ENCODE peak calls at places on chromosomes 3 and 15, in six cellular contexts. I is Panc1, H is endodermal cell, U is astrocyte of the cerebellum, O is cardiac muscle cell, D is foreskin fibroblast. S is an unnamed sample.

GRCh38 chr3:193640728-193641127 is 47.7 kb downstream of the OPA1 start:
- DNase-seq in U (no peak), I (no peak), O (no peak), H (no peak), D (peak), S (no peak)

GRCh38 chr3:196772897-196773296 is 33.2 kb downstream of the PAK2 start:
- DNase-seq in D (no peak), O (no peak), H (no peak), I (no peak), U (no peak), S (no peak)

GRCh38 chr3:141644931-141645330 is 93.2 kb upstream of the RNF7 start:
- DNase-seq in U (no peak), O (peak), H (peak), I (peak), D (peak), S (peak)

GRCh38 chr3:51393096-51393495 is 2.0 kb downstream of the RBM15B start:
- DNase-seq in I (no peak), O (no peak), U (no peak), H (no peak), D (no peak), S (no peak)

GRCh38 chr3:42190701-42191442 is 75.1 kb downstream of the CCK start:
- DNase-seq in H (peak), D (peak), O (peak), I (peak), U (peak), S (no peak)

GRCh38 chr3:46880884-46881818 is 3.6 kb downstream of the PTH1R start:
- DNase-seq in H (peak), D (no peak), O (no peak), I (no peak), U (no peak), S (no peak)

GRCh38 chr3:115623414-115623868 is at the start of gene GAP43:
- DNase-seq in O (peak), H (peak), I (no peak), U (peak), D (peak), S (peak)

GRCh38 chr3:15636028-15636709 is 34.6 kb downstream of the BTD start:
- DNase-seq in H (no peak), U (peak), D (peak), O (peak), I (no peak), S (peak)

GRCh38 chr3:50625131-50625878 is 8.4 kb downstream of the MAPKAPK3 start:
- DNase-seq in I (no peak), O (no peak), D (no peak), U (no peak), H (peak), S (no peak)

GRCh38 chr3:181265750-181266333 is 276.3 kb upstream of the DNAJC19 start:
- DNase-seq in D (no peak), I (no peak), H (no peak), O (no peak), U (no peak), S (no peak)

GRCh38 chr15:78768096-78768495 is 43.2 kb downstream of the ADAMTS7 start:
- DNase-seq in U (no peak), H (no peak), I (no peak), O (no peak), D (no peak), S (no peak)

GRCh38 chr15:78772738-78773137 is 38.5 kb downstream of the ADAMTS7 start:
- DNase-seq in H (no peak), I (no peak), O (no peak), D (no peak), U (no peak), S (no peak)

GRCh38 chr15:78766041-78766440 is 45.2 kb downstream of the ADAMTS7 start:
- DNase-seq in D (no peak), O (no peak), U (no peak), I (no peak), H (no peak), S (no peak)

GRCh38 chr15:78767331-78767951 is 43.8 kb downstream of the ADAMTS7 start:
- DNase-seq in I (no peak), D (no peak), O (no peak), U (no peak), H (no peak), S (no peak)

DNA sequence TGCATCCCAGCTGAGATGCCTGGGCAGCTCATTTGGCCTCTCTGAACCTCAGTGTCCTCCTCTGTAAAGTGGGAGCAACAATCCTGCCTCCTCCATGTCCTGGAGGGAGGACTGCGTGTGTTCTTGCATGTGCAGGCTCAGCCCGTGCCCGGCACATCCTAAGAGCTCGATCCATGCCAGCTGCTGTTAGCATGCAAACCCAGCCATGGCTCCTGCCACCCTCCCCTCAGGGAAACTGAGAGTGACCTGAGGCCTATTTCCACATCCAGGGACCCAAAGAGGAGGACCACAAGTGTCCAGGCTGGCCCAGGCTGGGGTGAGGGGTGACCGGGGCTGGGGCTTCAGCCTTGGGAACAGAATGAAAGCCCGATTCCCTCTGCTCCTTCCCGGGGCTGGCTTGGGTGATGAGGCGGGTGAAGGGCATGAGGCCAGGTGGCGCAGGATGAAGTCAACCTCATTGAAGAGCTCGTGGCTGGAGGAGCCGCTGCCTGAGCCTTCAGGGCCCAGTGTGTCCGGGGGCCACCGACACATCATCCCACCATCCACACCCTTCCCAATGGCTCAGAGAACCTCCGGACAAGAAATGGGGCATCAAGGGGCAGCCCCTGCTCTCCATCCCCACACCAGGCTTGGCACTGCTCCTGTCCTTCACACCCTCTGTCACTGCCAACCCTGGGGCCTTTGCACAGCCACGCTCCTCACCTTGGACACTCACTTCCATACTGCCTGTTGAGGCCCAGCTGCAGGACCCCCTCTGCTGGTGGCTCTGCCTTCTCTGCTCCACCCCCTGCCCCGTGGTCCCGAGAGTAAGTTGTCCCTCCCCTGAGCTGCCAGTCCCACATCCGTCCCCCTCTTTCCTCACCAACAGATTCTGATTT is 42.5 kb downstream of the ADAMTS7 start:
- DNase-seq in O (no peak), U (no peak), I (no peak), D (no peak), H (no peak), S (no peak)
- TF ChIP-seq CTCF in O (no peak), U (no peak), I (no peak), D (no peak), H (peak), S (no peak)

GRCh38 chr15:79431636-79432344 is at the start of gene MINAR1:
- DNase-seq in D (peak), I (no peak), H (peak), U (no peak), O (peak), S (no peak)
- H3K4me3 ChIP-seq in D (peak), I (peak), H (peak), U (peak), O (peak), S (peak)

GRCh38 chr3:100047455-100048141 is 66.7 kb downstream of the FILIP1L start:
- DNase-seq in D (peak), U (no peak), O (peak), I (peak), H (no peak), S (peak)
- TF ChIP-seq CTCF in D (no peak), U (no peak), O (no peak), I (no peak), H (no peak), S (no peak)

GRCh38 chr3:58236527-58237237 is 910 bp upstream of the ABHD6 start:
- DNase-seq in D (no peak), O (no peak), I (no peak), H (peak), U (no peak), S (no peak)

GRCh38 chr3:58241321-58242044 is 3.9 kb downstream of the ABHD6 start:
- DNase-seq in D (no peak), H (no peak), I (no peak), U (no peak), O (no peak), S (no peak)

GRCh38 chr3:58237940-58238681 is 519 bp downstream of the ABHD6 start:
- DNase-seq in I (no peak), D (peak), H (peak), O (no peak), U (no peak), S (no peak)

GRCh38 chr3:58237238-58237939 is at the start of gene ABHD6:
- DNase-seq in O (peak), I (no peak), U (no peak), H (peak), D (peak), S (peak)

DNA sequence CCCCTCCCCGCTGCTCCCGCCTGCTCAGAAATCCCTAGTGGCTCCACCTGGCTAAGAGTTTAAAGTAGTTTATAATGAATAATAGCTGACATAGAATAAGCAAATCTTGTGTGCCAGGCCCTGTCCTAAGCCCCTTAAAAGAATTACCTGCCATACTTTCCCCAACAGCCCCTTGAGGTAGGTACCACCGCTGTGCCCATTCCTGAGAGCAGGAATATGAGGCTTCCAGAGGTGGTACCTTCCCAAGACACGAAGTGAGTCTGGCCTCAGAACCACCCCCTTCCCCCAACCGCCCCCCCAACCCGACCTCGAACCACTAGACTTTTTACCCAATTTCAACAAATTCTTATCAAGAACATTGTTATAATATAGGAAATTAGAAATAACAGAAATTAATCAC is 1.2 kb downstream of the ABHD6 start:
- DNase-seq in U (no peak), H (no peak), O (no peak), D (no peak), I (no peak), S (no peak)
- H3K4me3 ChIP-seq in U (no peak), H (peak), O (peak), D (no peak), I (peak), S (peak)

GRCh38 chr3:100042144-100042543 is 72.2 kb downstream of the FILIP1L start:
- DNase-seq in O (peak), U (no peak), H (no peak), D (peak), I (peak), S (peak)
- TF ChIP-seq CTCF in O (no peak), U (no peak), H (no peak), D (no peak), I (no peak), S (no peak)

GRCh38 chr3:159839561-159840379 is 148.9 kb upstream of the IL12A start:
- DNase-seq in U (no peak), O (no peak), I (no peak), D (no peak), H (peak), S (no peak)
- H3K4me3 ChIP-seq in U (peak), O (peak), I (no peak), D (no peak), H (peak), S (no peak)

GRCh38 chr3:155492841-155493240 is 199.4 kb upstream of the STRIT1 start:
- DNase-seq in D (no peak), U (peak), I (no peak), O (no peak), H (no peak), S (no peak)

GRCh38 chr3:155496206-155496605 is 202.7 kb upstream of the STRIT1 start:
- DNase-seq in I (no peak), H (no peak), D (no peak), U (no peak), O (no peak), S (no peak)

GRCh38 chr3:155494332-155494731 is 200.8 kb upstream of the STRIT1 start:
- DNase-seq in I (no peak), H (no peak), U (no peak), D (no peak), O (no peak), S (no peak)

GRCh38 chr3:155495387-155495786 is 201.9 kb upstream of the STRIT1 start:
- DNase-seq in D (peak), O (no peak), I (no peak), U (peak), H (no peak), S (no peak)

GRCh38 chr3:155491696-155492095 is 198.2 kb upstream of the STRIT1 start:
- DNase-seq in U (no peak), I (no peak), D (no peak), H (no peak), O (no peak), S (no peak)
- TF ChIP-seq CTCF in U (no peak), I (peak), D (no peak), H (peak), O (no peak), S (no peak)

GRCh38 chr3:129608087-129608935 is 1.8 kb upstream of the PLXND1 start:
- DNase-seq in O (peak), U (no peak), I (no peak), D (no peak), H (peak), S (no peak)

GRCh38 chr3:129608936-129609590 is 2.6 kb upstream of the PLXND1 start:
- DNase-seq in D (no peak), O (no peak), U (no peak), I (no peak), H (no peak), S (no peak)

GRCh38 chr3:129605593-129606521 is 619 bp downstream of the PLXND1 start:
- DNase-seq in I (no peak), D (peak), U (no peak), O (peak), H (peak), S (no peak)

GRCh38 chr3:129606522-129607390 is at the start of gene PLXND1:
- DNase-seq in U (no peak), H (peak), O (peak), I (no peak), D (peak), S (no peak)

GRCh38 chr3:129607391-129608068 is 1.1 kb upstream of the PLXND1 start:
- DNase-seq in H (peak), D (no peak), I (no peak), U (no peak), O (no peak), S (no peak)
- H3K4me3 ChIP-seq in H (peak), D (peak), I (peak), U (peak), O (no peak), S (peak)

S was measured in AG09309.